ENCODE peak calls at places on chromosomes 5 and 9, in five cellular contexts. One of them, this sample, is unnamed.

GRCh38 chr5:28430565-28431178 is 1392.3 kb upstream of the CDH9 start:
- DNase-seq in stomach: no peak
- DNase-seq in transverse colon: no peak
- DNase-seq in sigmoid colon: no peak
- DNase-seq in body of pancreas: no peak
- DNase-seq in this sample: no peak

GRCh38 chr5:42021923-42022322 is 96.8 kb downstream of the FBXO4 start:
- DNase-seq in transverse colon: no peak
- DNase-seq in sigmoid colon: no peak
- DNase-seq in stomach: no peak
- DNase-seq in body of pancreas: no peak
- DNase-seq in this sample: no peak

GRCh38 chr5:34789021-34789531 is 49.9 kb upstream of the TTC23L start:
- DNase-seq in sigmoid colon: no peak
- DNase-seq in body of pancreas: no peak
- DNase-seq in transverse colon: no peak
- DNase-seq in stomach: no peak
- DNase-seq in this sample: peak; percentile 45

GRCh38 chr5:157575096-157575872 is at the start of gene ADAM19:
- DNase-seq in stomach: no peak
- DNase-seq in sigmoid colon: peak; percentile 83
- DNase-seq in transverse colon: peak; percentile 59
- DNase-seq in body of pancreas: peak; percentile 15
- DNase-seq in this sample: peak; percentile 54

GRCh38 chr5:7705736-7706135 is 145.2 kb downstream of the CFAP90 start:
- DNase-seq in stomach: no peak
- DNase-seq in body of pancreas: no peak
- DNase-seq in sigmoid colon: no peak
- DNase-seq in transverse colon: no peak
- DNase-seq in this sample: no peak

GRCh38 chr9:94610181-94610591 is 16.6 kb upstream of the FBP2 start:
- DNase-seq in body of pancreas: no peak
- DNase-seq in transverse colon: no peak
- DNase-seq in sigmoid colon: no peak
- DNase-seq in stomach: no peak
- DNase-seq in this sample: no peak

GRCh38 chr5:97840643-97841042 is 657.6 kb upstream of the RIOK2 start:
- DNase-seq in body of pancreas: no peak
- DNase-seq in stomach: no peak
- DNase-seq in transverse colon: no peak
- DNase-seq in sigmoid colon: no peak
- DNase-seq in this sample: no peak

GRCh38 chr5:84290161-84290560 is 94.5 kb downstream of the EDIL3 start:
- DNase-seq in sigmoid colon: no peak
- DNase-seq in stomach: no peak
- DNase-seq in transverse colon: no peak
- DNase-seq in body of pancreas: no peak
- DNase-seq in this sample: no peak

GRCh38 chr9:89606049-89606481 is 1.3 kb downstream of the GADD45G start:
- DNase-seq in transverse colon: peak; percentile 85
- DNase-seq in sigmoid colon: peak; percentile 91
- DNase-seq in body of pancreas: peak; percentile 78
- DNase-seq in stomach: peak; percentile 86
- DNase-seq in this sample: peak; percentile 74

DNA sequence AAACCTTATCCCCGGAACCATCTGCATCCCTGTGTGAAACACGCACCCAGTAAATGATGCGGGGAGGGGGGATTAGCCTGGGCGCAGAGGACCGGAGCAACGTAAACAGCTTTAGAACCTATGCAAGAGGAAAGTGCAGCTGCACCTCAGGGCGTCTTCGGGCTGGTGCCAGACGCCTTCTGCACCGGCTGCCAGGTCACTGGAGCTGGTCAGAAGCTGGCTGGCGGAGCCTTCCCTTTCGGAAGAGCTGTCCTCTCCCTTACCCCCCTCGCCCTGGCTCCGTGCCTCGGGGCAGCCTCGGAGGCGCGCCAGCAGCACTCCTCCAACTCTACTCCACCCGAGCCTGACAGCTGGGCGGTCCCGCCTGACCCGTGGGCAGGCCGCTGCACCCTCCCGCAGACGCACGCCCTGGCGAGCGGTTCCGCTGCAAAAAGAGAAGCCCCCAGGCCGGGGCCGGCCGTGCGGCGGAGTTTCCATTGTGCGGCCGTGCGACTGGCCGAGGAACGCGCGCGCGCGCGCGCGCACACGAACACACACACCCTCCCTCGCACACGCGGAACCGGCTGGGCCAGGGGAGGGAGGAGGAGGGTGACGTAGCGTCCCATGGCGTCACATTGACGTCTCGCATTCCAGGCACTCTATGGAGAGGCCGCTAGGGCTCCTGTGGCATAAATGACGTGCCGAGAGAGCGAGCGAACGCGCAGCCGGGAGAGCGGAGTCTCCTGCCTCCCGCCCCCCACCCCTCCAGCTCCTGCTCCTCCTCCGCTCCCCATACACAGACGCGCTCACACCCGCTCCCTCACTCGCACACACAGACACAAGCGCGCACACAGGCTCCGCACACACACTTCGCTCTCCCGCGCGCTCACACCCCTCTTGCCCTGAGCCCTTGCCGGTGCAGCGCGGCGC is at the start of gene NR4A3:
- DNase-seq in sigmoid colon: peak; percentile 99
- DNase-seq in body of pancreas: peak; percentile 92
- DNase-seq in stomach: peak; percentile 96
- DNase-seq in transverse colon: peak; percentile 95
- DNase-seq in this sample: peak; percentile 94
- TF ChIP-seq POLR2A in sigmoid colon: peak; percentile 76
- TF ChIP-seq POLR2A in body of pancreas: peak; percentile 97
- TF ChIP-seq POLR2A in stomach: no peak
- TF ChIP-seq POLR2A in transverse colon: peak; percentile 84
- TF ChIP-seq POLR2A in this sample: peak; percentile 94

GRCh38 chr9:573551-574410 is 267.7 kb upstream of the DMRT1 start:
- DNase-seq in stomach: no peak
- DNase-seq in body of pancreas: no peak
- DNase-seq in transverse colon: no peak
- DNase-seq in sigmoid colon: no peak
- DNase-seq in this sample: no peak
- H3K4me1 ChIP-seq in stomach: peaks cover 20% of the 10 kb centered on the region
- H3K4me1 ChIP-seq in body of pancreas: peaks cover 73% of the 10 kb centered on the region
- H3K4me1 ChIP-seq in transverse colon: peaks cover 4% of the 10 kb centered on the region
- H3K4me1 ChIP-seq in sigmoid colon: peaks cover 13% of the 10 kb centered on the region
- H3K4me1 ChIP-seq in this sample: no peaks in the 10 kb centered on the region

GRCh38 chr9:33168941-33169544 is 1.9 kb upstream of the B4GALT1 start:
- DNase-seq in stomach: no peak
- DNase-seq in sigmoid colon: no peak
- DNase-seq in body of pancreas: no peak
- DNase-seq in transverse colon: no peak
- DNase-seq in this sample: no peak
- TF ChIP-seq CTCF in stomach: no peak
- TF ChIP-seq CTCF in sigmoid colon: no peak
- TF ChIP-seq CTCF in body of pancreas: no peak
- TF ChIP-seq CTCF in transverse colon: no peak
- TF ChIP-seq CTCF in this sample: no peak

GRCh38 chr9:21683484-21684175 is 118.8 kb upstream of the MTAP start:
- DNase-seq in transverse colon: no peak
- DNase-seq in stomach: no peak
- DNase-seq in sigmoid colon: no peak
- DNase-seq in body of pancreas: no peak
- DNase-seq in this sample: no peak
- TF ChIP-seq POLR2A in transverse colon: no peak
- TF ChIP-seq POLR2A in stomach: no peak
- TF ChIP-seq POLR2A in sigmoid colon: no peak
- TF ChIP-seq POLR2A in body of pancreas: no peak
- TF ChIP-seq POLR2A in this sample: no peak

DNA sequence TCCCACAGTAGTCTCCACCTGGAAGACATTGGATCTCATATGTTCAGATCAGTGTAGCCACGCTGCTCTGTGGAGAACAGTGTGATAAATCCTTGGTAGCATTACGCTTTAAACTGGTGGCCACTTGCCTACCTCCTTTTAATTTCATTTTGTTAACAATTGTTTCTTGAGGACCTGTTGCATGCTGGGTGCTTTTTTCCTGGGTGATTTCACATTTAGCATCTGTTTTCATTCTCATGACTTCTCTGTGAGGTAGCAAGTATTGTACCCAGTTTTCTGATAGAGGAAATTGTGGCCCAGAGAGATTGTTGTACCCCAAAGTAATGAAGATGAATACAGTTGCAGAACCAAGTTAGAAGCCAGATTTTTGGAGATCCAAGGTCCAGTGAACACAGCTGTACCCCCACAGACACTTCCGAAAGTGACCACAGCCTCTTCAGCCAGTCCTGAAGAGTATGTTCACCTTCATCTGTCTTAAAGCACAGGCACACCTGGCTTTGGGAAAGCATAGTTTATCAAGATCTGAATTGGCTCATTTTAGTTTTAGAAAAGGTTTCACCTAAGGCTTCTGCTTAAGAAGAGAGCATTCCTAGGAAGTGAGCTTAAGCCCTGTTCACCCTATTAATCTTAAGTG is 75.2 kb downstream of the F2RL2 start:
- DNase-seq in body of pancreas: no peak
- DNase-seq in transverse colon: no peak
- DNase-seq in sigmoid colon: no peak
- DNase-seq in stomach: no peak
- DNase-seq in this sample: no peak
- H3K4me1 ChIP-seq in body of pancreas: peaks cover 52% of the 10 kb centered on the region
- H3K4me1 ChIP-seq in transverse colon: peaks cover 5% of the 10 kb centered on the region
- H3K4me1 ChIP-seq in sigmoid colon: peaks cover 8% of the 10 kb centered on the region
- H3K4me1 ChIP-seq in stomach: peaks cover 29% of the 10 kb centered on the region
- H3K4me1 ChIP-seq in this sample: no peaks in the 10 kb centered on the region

GRCh38 chr9:97307091-97307490 is 368 bp upstream of the CCDC180 start:
- DNase-seq in stomach: peak; percentile 68
- DNase-seq in transverse colon: peak; percentile 65
- DNase-seq in sigmoid colon: no peak
- DNase-seq in body of pancreas: peak; percentile 88
- DNase-seq in this sample: peak; percentile 56
- TF ChIP-seq CTCF in stomach: no peak
- TF ChIP-seq CTCF in transverse colon: no peak
- TF ChIP-seq CTCF in sigmoid colon: no peak
- TF ChIP-seq CTCF in body of pancreas: no peak
- TF ChIP-seq CTCF in this sample: no peak

GRCh38 chr9:122393284-122393983 is 22.6 kb downstream of the PTGS1 start:
- DNase-seq in sigmoid colon: no peak
- DNase-seq in transverse colon: no peak
- DNase-seq in stomach: no peak
- DNase-seq in body of pancreas: no peak
- DNase-seq in this sample: no peak

GRCh38 chr9:122398371-122398924 is 27.6 kb downstream of the PTGS1 start:
- DNase-seq in body of pancreas: no peak
- DNase-seq in sigmoid colon: no peak
- DNase-seq in stomach: no peak
- DNase-seq in transverse colon: no peak
- DNase-seq in this sample: no peak

GRCh38 chr9:122396622-122397148 is 25.9 kb downstream of the PTGS1 start:
- DNase-seq in transverse colon: no peak
- DNase-seq in stomach: no peak
- DNase-seq in sigmoid colon: no peak
- DNase-seq in body of pancreas: no peak
- DNase-seq in this sample: no peak

GRCh38 chr9:122394265-122395242 is 23.7 kb downstream of the PTGS1 start:
- DNase-seq in stomach: no peak
- DNase-seq in body of pancreas: no peak
- DNase-seq in transverse colon: peak; percentile 38
- DNase-seq in sigmoid colon: peak; percentile 91
- DNase-seq in this sample: no peak

DNA sequence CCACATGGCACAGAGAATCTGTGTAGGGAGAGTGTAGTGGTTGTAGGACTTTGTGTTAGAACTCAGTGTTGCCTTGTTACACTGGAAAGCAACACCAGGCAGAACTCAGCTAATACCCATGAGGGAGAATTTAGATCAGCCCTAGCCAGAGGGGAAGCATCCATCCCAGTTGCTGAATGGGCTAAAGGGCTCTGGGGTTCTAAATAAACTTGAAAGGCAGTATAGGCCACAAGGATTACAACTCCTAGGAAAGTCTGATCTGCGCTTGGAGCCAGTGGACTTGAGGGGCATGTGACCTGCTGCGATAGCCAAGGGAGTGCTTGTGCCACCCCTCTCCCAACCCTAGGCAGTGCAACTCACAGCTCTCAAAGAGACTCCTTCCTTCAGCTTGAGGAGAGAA is 26.9 kb downstream of the PTGS1 start:
- DNase-seq in transverse colon: no peak
- DNase-seq in body of pancreas: no peak
- DNase-seq in stomach: no peak
- DNase-seq in sigmoid colon: no peak
- DNase-seq in this sample: no peak
- TF ChIP-seq POLR2A in transverse colon: no peak
- TF ChIP-seq POLR2A in body of pancreas: no peak
- TF ChIP-seq POLR2A in stomach: no peak
- TF ChIP-seq POLR2A in sigmoid colon: no peak
- TF ChIP-seq POLR2A in this sample: no peak

GRCh38 chr5:39172593-39172992 is 46.8 kb downstream of the FYB1 start:
- DNase-seq in sigmoid colon: no peak
- DNase-seq in body of pancreas: no peak
- DNase-seq in stomach: no peak
- DNase-seq in transverse colon: no peak
- DNase-seq in this sample: no peak
- H3K4me1 ChIP-seq in sigmoid colon: no peaks in the 10 kb centered on the region
- H3K4me1 ChIP-seq in body of pancreas: no peaks in the 10 kb centered on the region
- H3K4me1 ChIP-seq in stomach: no peaks in the 10 kb centered on the region
- H3K4me1 ChIP-seq in transverse colon: no peaks in the 10 kb centered on the region
- H3K4me1 ChIP-seq in this sample: no peaks in the 10 kb centered on the region

DNA sequence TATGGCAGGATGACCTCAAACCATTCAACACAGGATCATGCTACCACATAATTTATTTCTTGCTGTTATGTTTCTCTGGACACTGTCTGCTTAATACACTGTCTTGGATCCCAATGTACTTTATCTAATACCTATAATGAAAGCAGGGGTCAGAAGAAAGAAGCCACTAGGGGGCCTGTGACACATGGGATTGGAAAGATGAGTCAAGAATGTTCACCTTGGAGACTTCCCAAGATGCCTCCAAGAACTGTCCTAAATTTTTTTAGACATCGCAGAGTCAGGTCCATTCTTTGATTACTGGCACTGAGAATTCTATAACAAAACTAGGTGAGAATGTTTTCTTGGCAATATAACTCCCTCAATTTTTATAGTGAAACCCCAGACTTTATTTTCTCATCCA is 305.8 kb upstream of the SMARCA2 start:
- DNase-seq in stomach: no peak
- DNase-seq in body of pancreas: no peak
- DNase-seq in sigmoid colon: no peak
- DNase-seq in transverse colon: no peak
- DNase-seq in this sample: no peak
- TF ChIP-seq CTCF in stomach: no peak
- TF ChIP-seq CTCF in body of pancreas: no peak
- TF ChIP-seq CTCF in sigmoid colon: no peak
- TF ChIP-seq CTCF in transverse colon: peak; percentile 16
- TF ChIP-seq CTCF in this sample: no peak

GRCh38 chr5:56791396-56791795 is 24.0 kb upstream of the MAP3K1 start:
- DNase-seq in sigmoid colon: no peak
- DNase-seq in body of pancreas: no peak
- DNase-seq in transverse colon: no peak
- DNase-seq in stomach: no peak
- DNase-seq in this sample: no peak
- TF ChIP-seq POLR2A in sigmoid colon: no peak
- TF ChIP-seq POLR2A in body of pancreas: no peak
- TF ChIP-seq POLR2A in transverse colon: no peak
- TF ChIP-seq POLR2A in stomach: no peak
- TF ChIP-seq POLR2A in this sample: no peak